ENCODE peak calls at places on chromosomes 2 and 18, in nine cellular contexts. One of them, this sample, is unnamed.

GRCh38 chr2:160252278-160252887 is 52.3 kb upstream of the ITGB6 start:
- DNase-seq in astrocyte: no peak
- DNase-seq in G401: peak
- DNase-seq in RWPE1: peak
- DNase-seq in right cardiac atrium: no peak
- DNase-seq in left kidney: peak
- DNase-seq in head of caudate nucleus: no peak
- DNase-seq in COR-L47: no peak
- DNase-seq in pons: peak
- DNase-seq in this sample: no peak

GRCh38 chr18:48455555-48456478 is 46.6 kb upstream of the ZBTB7C start:
- DNase-seq in astrocyte: peak
- DNase-seq in G401: no peak
- DNase-seq in RWPE1: no peak
- DNase-seq in right cardiac atrium: no peak
- DNase-seq in left kidney: peak
- DNase-seq in head of caudate nucleus: no peak
- DNase-seq in COR-L47: no peak
- DNase-seq in pons: no peak
- DNase-seq in this sample: no peak

GRCh38 chr2:171595896-171596295 is 73.6 kb downstream of the CYBRD1 start:
- DNase-seq in astrocyte: peak
- DNase-seq in G401: no peak
- DNase-seq in RWPE1: peak
- DNase-seq in right cardiac atrium: no peak
- DNase-seq in left kidney: no peak
- DNase-seq in head of caudate nucleus: no peak
- DNase-seq in COR-L47: no peak
- DNase-seq in pons: no peak
- DNase-seq in this sample: no peak

GRCh38 chr2:50957880-50958279 is 74.1 kb downstream of the NRXN1 start:
- DNase-seq in astrocyte: peak
- DNase-seq in G401: no peak
- DNase-seq in RWPE1: no peak
- DNase-seq in right cardiac atrium: no peak
- DNase-seq in left kidney: no peak
- DNase-seq in head of caudate nucleus: no peak
- DNase-seq in COR-L47: no peak
- DNase-seq in pons: no peak
- DNase-seq in this sample: no peak

GRCh38 chr18:56890632-56891031 is 239.5 kb downstream of the WDR7 start:
- DNase-seq in astrocyte: peak
- DNase-seq in G401: no peak
- DNase-seq in RWPE1: peak
- DNase-seq in right cardiac atrium: no peak
- DNase-seq in left kidney: no peak
- DNase-seq in head of caudate nucleus: no peak
- DNase-seq in COR-L47: no peak
- DNase-seq in pons: no peak
- DNase-seq in this sample: no peak

GRCh38 chr18:45761512-45762114 is 37.6 kb downstream of the SLC14A1 start:
- DNase-seq in astrocyte: no peak
- DNase-seq in G401: no peak
- DNase-seq in RWPE1: no peak
- DNase-seq in right cardiac atrium: no peak
- DNase-seq in left kidney: no peak
- DNase-seq in head of caudate nucleus: no peak
- DNase-seq in COR-L47: no peak
- DNase-seq in pons: no peak
- DNase-seq in this sample: no peak

GRCh38 chr18:55589625-55590291 is 1.8 kb upstream of the TCF4 start:
- DNase-seq in astrocyte: peak
- DNase-seq in G401: peak
- DNase-seq in RWPE1: peak
- DNase-seq in right cardiac atrium: peak
- DNase-seq in left kidney: peak
- DNase-seq in head of caudate nucleus: peak
- DNase-seq in COR-L47: peak
- DNase-seq in pons: peak
- DNase-seq in this sample: peak

GRCh38 chr2:85728883-85729824 is 24.6 kb upstream of the ATOH8 start:
- DNase-seq in astrocyte: no peak
- DNase-seq in G401: peak
- DNase-seq in RWPE1: peak
- DNase-seq in right cardiac atrium: peak
- DNase-seq in left kidney: peak
- DNase-seq in head of caudate nucleus: peak
- DNase-seq in COR-L47: peak
- DNase-seq in pons: peak
- DNase-seq in this sample: peak

GRCh38 chr2:192123847-192124246 is 70.9 kb downstream of the TMEFF2 start:
- DNase-seq in astrocyte: peak
- DNase-seq in G401: peak
- DNase-seq in RWPE1: no peak
- DNase-seq in right cardiac atrium: no peak
- DNase-seq in left kidney: no peak
- DNase-seq in head of caudate nucleus: no peak
- DNase-seq in COR-L47: no peak
- DNase-seq in pons: peak
- DNase-seq in this sample: no peak

GRCh38 chr2:235666240-235666781 is 172.5 kb downstream of the AGAP1 start:
- DNase-seq in astrocyte: peak
- DNase-seq in G401: peak
- DNase-seq in RWPE1: no peak
- DNase-seq in right cardiac atrium: no peak
- DNase-seq in left kidney: peak
- DNase-seq in head of caudate nucleus: no peak
- DNase-seq in COR-L47: peak
- DNase-seq in pons: peak
- DNase-seq in this sample: no peak

GRCh38 chr2:38301340-38301968 is 75.6 kb downstream of the ATL2 start:
- DNase-seq in astrocyte: no peak
- DNase-seq in G401: no peak
- DNase-seq in RWPE1: no peak
- DNase-seq in right cardiac atrium: no peak
- DNase-seq in left kidney: no peak
- DNase-seq in head of caudate nucleus: no peak
- DNase-seq in COR-L47: no peak
- DNase-seq in pons: no peak
- DNase-seq in this sample: no peak

GRCh38 chr18:9985641-9986040 is 71.8 kb downstream of the VAPA start:
- DNase-seq in astrocyte: no peak
- DNase-seq in G401: no peak
- DNase-seq in RWPE1: no peak
- DNase-seq in right cardiac atrium: no peak
- DNase-seq in left kidney: no peak
- DNase-seq in head of caudate nucleus: no peak
- DNase-seq in COR-L47: no peak
- DNase-seq in pons: no peak
- DNase-seq in this sample: no peak

GRCh38 chr2:239000500-239001073 is 152.7 kb downstream of the TWIST2 start:
- DNase-seq in astrocyte: no peak
- DNase-seq in G401: no peak
- DNase-seq in RWPE1: no peak
- DNase-seq in right cardiac atrium: no peak
- DNase-seq in left kidney: no peak
- DNase-seq in head of caudate nucleus: no peak
- DNase-seq in COR-L47: no peak
- DNase-seq in pons: no peak
- DNase-seq in this sample: peak

GRCh38 chr2:156687715-156688114 is 251.5 kb downstream of the GPD2 start:
- DNase-seq in astrocyte: no peak
- DNase-seq in G401: no peak
- DNase-seq in RWPE1: peak
- DNase-seq in right cardiac atrium: peak
- DNase-seq in left kidney: no peak
- DNase-seq in head of caudate nucleus: no peak
- DNase-seq in COR-L47: no peak
- DNase-seq in pons: no peak
- DNase-seq in this sample: no peak

GRCh38 chr2:150191349-150191748 is 296.1 kb downstream of the RND3 start:
- DNase-seq in astrocyte: peak
- DNase-seq in G401: no peak
- DNase-seq in RWPE1: peak
- DNase-seq in right cardiac atrium: no peak
- DNase-seq in left kidney: no peak
- DNase-seq in head of caudate nucleus: no peak
- DNase-seq in COR-L47: no peak
- DNase-seq in pons: no peak
- DNase-seq in this sample: no peak

GRCh38 chr2:229164545-229165249 is 106.4 kb downstream of the PID1 start:
- DNase-seq in astrocyte: peak
- DNase-seq in G401: no peak
- DNase-seq in RWPE1: no peak
- DNase-seq in right cardiac atrium: no peak
- DNase-seq in left kidney: no peak
- DNase-seq in head of caudate nucleus: no peak
- DNase-seq in COR-L47: no peak
- DNase-seq in pons: no peak
- DNase-seq in this sample: no peak

GRCh38 chr2:25215948-25216679 is 47.7 kb upstream of the POMC start:
- DNase-seq in astrocyte: peak
- DNase-seq in G401: no peak
- DNase-seq in RWPE1: no peak
- DNase-seq in right cardiac atrium: peak
- DNase-seq in left kidney: peak
- DNase-seq in head of caudate nucleus: peak
- DNase-seq in COR-L47: no peak
- DNase-seq in pons: peak
- DNase-seq in this sample: peak

This sample was measured in ureter.